ENCODE peak calls at places on chromosomes 16 and 17, in five cellular contexts. K is activated CD4-positive, CD25-positive, alpha-beta regulatory T cell treated with anti-CD3 and anti-CD28 coated beads, Interleukin-2, amount 50 U/mL, for 24 hours; P is Right ventricle myocardium inferior; L is stimulated activated naive CD8-positive, alpha-beta T cell treated with anti-CD3 and anti-CD28 coated beads, Interleukin-15, Interleukin-2, amounts not matched to agents 100 U/mL and 50 U/mL, for 24 hours; F is CD8-positive, alpha-beta T cell. D is an unnamed sample.

GRCh38 chr16:9256196-9256595 is 164.8 kb downstream of the HAPSTR1 start:
- ATAC-seq in L (no peak), P (no peak), F (no peak), K (no peak), D (no peak)

GRCh38 chr17:2107050-2107449 is 52.1 kb downstream of the HIC1 start:
- ATAC-seq in P (no peak), F (no peak), K (no peak), L (no peak), D (no peak)

GRCh38 chr16:80827007-80827406 is 22.6 kb upstream of the CDYL2 start:
- ATAC-seq in P (no peak), K (no peak), L (no peak), F (no peak), D (no peak)

GRCh38 chr17:47618416-47618815 is 31.3 kb upstream of the KPNB1 start:
- ATAC-seq in L (no peak), P (no peak), K (no peak), F (no peak), D (no peak)

GRCh38 chr17:49117581-49118230 is 14.9 kb upstream of the B4GALNT2 start:
- ATAC-seq in K (no peak), L (no peak), F (no peak), P (no peak), D (no peak)

GRCh38 chr16:58249388-58249779 is 45.4 kb downstream of the PRSS54 start:
- ATAC-seq in K (no peak), F (no peak), L (no peak), P (no peak), D (no peak)

GRCh38 chr17:78667741-78668640 is 90.8 kb upstream of the DNAH17 start:
- ATAC-seq in L (no peak), P (no peak), F (no peak), K (no peak), D (no peak)

GRCh38 chr17:66652840-66653507 is 181.9 kb upstream of the CACNG5 start:
- ATAC-seq in L (peak; percentile 45), K (peak; percentile 51), P (no peak), F (no peak), D (no peak)

GRCh38 chr16:57593021-57593420 is 35.4 kb upstream of the ADGRG1 start:
- ATAC-seq in K (no peak), L (no peak), P (no peak), F (peak; percentile 5), D (no peak)

GRCh38 chr16:11405331-11406176 is 60.3 kb downstream of the RMI2 start:
- ATAC-seq in P (no peak), L (peak; percentile 57), F (peak; percentile 69), K (peak; percentile 33), D (no peak)

GRCh38 chr17:66636111-66636510 is 198.8 kb upstream of the CACNG5 start:
- ATAC-seq in F (no peak), L (peak; percentile 36), K (peak; percentile 27), P (no peak), D (no peak)

GRCh38 chr16:842061-842476 is 41.5 kb upstream of the GNG13 start:
- ATAC-seq in K (no peak), P (no peak), F (no peak), L (no peak), D (no peak)

GRCh38 chr17:46080118-46081017 is 81.3 kb downstream of the STH start:
- ATAC-seq in K (no peak), P (no peak), L (no peak), F (no peak), D (no peak)

GRCh38 chr17:71777048-71777638 is 343.7 kb upstream of the SOX9 start:
- ATAC-seq in P (no peak), K (no peak), L (no peak), F (no peak), D (no peak)

GRCh38 chr16:85107532-85107931 is 4.7 kb downstream of the CIBAR2 start:
- ATAC-seq in F (no peak), P (no peak), L (no peak), K (no peak), D (no peak)

GRCh38 chr16:17998550-17998949 is 338.0 kb downstream of the NPIPA8 start:
- ATAC-seq in P (no peak), L (no peak), F (no peak), K (no peak), D (no peak)

GRCh38 chr16:17426451-17426850 is 44.3 kb downstream of the XYLT1 start:
- ATAC-seq in L (no peak), P (no peak), F (no peak), K (no peak), D (no peak)

GRCh38 chr17:20189322-20189721 is 180.2 kb downstream of the SPECC1 start:
- ATAC-seq in K (no peak), L (no peak), P (no peak), F (no peak), D (no peak)

GRCh38 chr17:43377056-43377810 is 21.6 kb upstream of the ARL4D start:
- ATAC-seq in L (no peak), P (no peak), K (no peak), F (no peak), D (no peak)

GRCh38 chr16:50685456-50686058 is 4.4 kb upstream of the SNX20 start:
- ATAC-seq in K (no peak), P (no peak), F (no peak), L (no peak), D (no peak)

GRCh38 chr17:45660474-45660873 is 123.6 kb upstream of the CRHR1 start:
- ATAC-seq in F (no peak), L (no peak), K (no peak), P (no peak), D (no peak)

GRCh38 chr17:78557598-78558039 is 19.6 kb downstream of the DNAH17 start:
- ATAC-seq in F (no peak), P (no peak), K (peak; percentile 59), L (no peak), D (no peak)

GRCh38 chr17:80356231-80356856 is 58.6 kb upstream of the ENDOV start:
- ATAC-seq in P (no peak), F (no peak), L (no peak), K (no peak), D (no peak)

GRCh38 chr17:74153821-74154430 is 49.6 kb upstream of the RPL38 start:
- ATAC-seq in K (no peak), F (no peak), P (no peak), L (no peak), D (no peak)

GRCh38 chr16:31414706-31415105 is 13.5 kb downstream of the COX6A2 start:
- ATAC-seq in K (no peak), L (no peak), F (peak; percentile 29), P (no peak), D (no peak)

GRCh38 chr16:81513204-81514040 is 68.8 kb downstream of the CMIP start:
- ATAC-seq in F (no peak), L (no peak), K (no peak), P (peak; percentile 81), D (peak; percentile 67)

GRCh38 chr17:57463103-57463885 is 207.0 kb downstream of the MSI2 start:
- ATAC-seq in P (no peak), K (peak; percentile 89), F (no peak), L (peak; percentile 94), D (no peak)

GRCh38 chr16:30740364-30741251 is 7.6 kb upstream of the PHKG2 start:
- ATAC-seq in P (peak; percentile 72), L (no peak), F (no peak), K (peak; percentile 61), D (peak; percentile 90)

GRCh38 chr16:67486805-67487204 is 3.5 kb upstream of the AGRP start:
- ATAC-seq in F (no peak), P (no peak), L (no peak), K (no peak), D (no peak)